ENCODE peak calls at places on chromosomes 4 and X, in five cellular contexts. I, K, P, J and T are unnamed samples.

GRCh38 chr4:99205104-99205979 is 13.7 kb downstream of the ADH6 start:
- DNase-seq in I (no peak), P (no peak), J (no peak), K (no peak), T (no peak)

GRCh38 chr4:38818441-38818976 is 13.9 kb upstream of the TLR1 start:
- DNase-seq in K (no peak), P (no peak), I (no peak), J (peak), T (no peak)

GRCh38 chrX:50814701-50815476 is 895 bp upstream of the SHROOM4 start:
- DNase-seq in I (no peak), J (no peak), K (no peak), P (no peak), T (no peak)

GRCh38 chr4:46389301-46389761 is 597 bp downstream of the GABRA2 start:
- DNase-seq in J (no peak), I (no peak), K (no peak), P (no peak), T (no peak)

GRCh38 chr4:142427456-142427855 is 418.6 kb downstream of the INPP4B start:
- DNase-seq in I (no peak), J (no peak), K (no peak), P (no peak), T (no peak)

GRCh38 chr4:7112656-7113055 is 44.8 kb upstream of the GRPEL1 start:
- DNase-seq in J (no peak), K (no peak), P (no peak), I (no peak), T (no peak)

GRCh38 chr4:72112514-72113156 is 80.8 kb downstream of the NPFFR2 start:
- DNase-seq in I (no peak), J (peak), P (no peak), K (no peak), T (no peak)

GRCh38 chrX:26788402-26788998 is 572.5 kb downstream of the MAGEB5 start:
- DNase-seq in P (no peak), K (no peak), I (no peak), J (no peak), T (no peak)

GRCh38 chrX:118058924-118059323 is 57.7 kb downstream of the KLHL13 start:
- DNase-seq in P (no peak), K (no peak), I (no peak), J (no peak), T (no peak)

GRCh38 chr4:96448315-96448872 is 608.5 kb downstream of the PDHA2 start:
- DNase-seq in I (no peak), P (no peak), J (no peak), K (no peak), T (no peak)

GRCh38 chr4:138035781-138036258 is 206.3 kb downstream of the SLC7A11 start:
- DNase-seq in J (no peak), P (no peak), K (no peak), I (no peak), T (no peak)

GRCh38 chr4:8592366-8593267 is at the start of gene CPZ:
- DNase-seq in I (no peak), J (no peak), P (no peak), K (no peak), T (no peak)

GRCh38 chr4:24364249-24364648 is 220.1 kb downstream of the DHX15 start:
- DNase-seq in I (no peak), J (no peak), P (no peak), K (no peak), T (no peak)

GRCh38 chrX:33188881-33189280 is 22.5 kb downstream of the DMD start:
- DNase-seq in I (no peak), K (no peak), J (no peak), P (no peak), T (no peak)

GRCh38 chrX:10158279-10158939 is 1.6 kb downstream of the CLCN4 start:
- DNase-seq in J (peak), K (no peak), I (no peak), P (no peak), T (peak)

GRCh38 chrX:20333672-20334071 is 67.0 kb upstream of the RPS6KA3 start:
- DNase-seq in J (peak), I (no peak), K (no peak), P (no peak), T (no peak)

GRCh38 chr4:123323998-123324397 is 72.6 kb upstream of the SPRY1 start:
- DNase-seq in J (no peak), P (no peak), K (no peak), I (no peak), T (no peak)

GRCh38 chr4:100900134-100900533 is 382.3 kb upstream of the EMCN start:
- DNase-seq in J (no peak), K (no peak), P (no peak), I (no peak), T (no peak)